ENCODE peak calls at places on chromosomes 5 and 9, in nine cellular contexts. O is NCI-H526 treated with DMSO at 0.1 percent for 48 hours, K is fibroblast of mammary gland, I is NCI-H510A, L is dermis microvascular lymphatic vessel endothelial cell, Q is activated T-cell treated with anti-CD3 and anti-CD28 coated beads for 1 hour, S is H7, C is AG04450, U is spleen. X is an unnamed sample.
A peak's percentile ranks its signal among the peaks of the same experiment; 100 is the strongest.

GRCh38 chr5:40578501-40579451 is 100.9 kb upstream of the PTGER4 start:
- DNase-seq in O (no peak), K (peak; percentile 38), I (no peak), L (no peak), Q (no peak), S (no peak), C (no peak), U (no peak), X (no peak)

GRCh38 chr9:110006657-110007056 is 201.3 kb downstream of the C9orf152 start:
- DNase-seq in O (no peak), K (no peak), I (no peak), L (no peak), Q (no peak), S (peak; percentile 37), C (no peak), U (no peak), X (no peak)

GRCh38 chr5:181189363-181189961 is 15.5 kb downstream of the TRIM7 start:
- DNase-seq in O (no peak), K (peak; percentile 36), I (no peak), L (no peak), Q (no peak), S (peak; percentile 63), C (no peak), U (peak; percentile 89), X (no peak)

GRCh38 chr9:136138566-136138965 is 19.9 kb upstream of the TMEM250 start:
- DNase-seq in O (no peak), K (peak; percentile 21), I (no peak), L (no peak), Q (peak; percentile 25), S (peak; percentile 95), C (no peak), U (no peak), X (no peak)

GRCh38 chr9:5715548-5716127 is 86.7 kb downstream of the RIC1 start:
- DNase-seq in O (no peak), K (no peak), I (no peak), L (no peak), Q (no peak), S (no peak), C (no peak), U (no peak), X (no peak)

GRCh38 chr9:116279230-116279629 is 125.6 kb downstream of the PAPPA start:
- DNase-seq in O (no peak), K (no peak), I (no peak), L (no peak), Q (no peak), S (peak; percentile 50), C (no peak), U (no peak), X (no peak)

GRCh38 chr9:129175825-129176633 is 2.0 kb downstream of the IER5L start:
- DNase-seq in O (peak; percentile 70), K (peak; percentile 87), I (peak; percentile 80), L (peak; percentile 31), Q (no peak), S (peak; percentile 95), C (peak; percentile 79), U (peak; percentile 91), X (peak; percentile 68)

GRCh38 chr5:81783401-81783800 is 32.5 kb upstream of the SSBP2 start:
- DNase-seq in O (no peak), K (no peak), I (no peak), L (no peak), Q (no peak), S (no peak), C (no peak), U (no peak), X (no peak)

GRCh38 chr5:133387091-133387490 is 225.2 kb downstream of the FSTL4 start:
- DNase-seq in O (no peak), K (no peak), I (no peak), L (no peak), Q (no peak), S (no peak), C (no peak), U (no peak), X (no peak)

GRCh38 chr9:125153712-125154367 is 10.5 kb upstream of the SCAI start:
- DNase-seq in O (no peak), K (no peak), I (no peak), L (no peak), Q (no peak), S (no peak), C (no peak), U (no peak), X (no peak)

GRCh38 chr5:139133237-139133636 is 64.9 kb downstream of the SIL1 start:
- DNase-seq in O (no peak), K (no peak), I (no peak), L (no peak), Q (no peak), S (no peak), C (no peak), U (no peak), X (no peak)

GRCh38 chr5:69007726-69008368 is 86.0 kb upstream of the SLC30A5 start:
- DNase-seq in O (peak; percentile 16), K (peak; percentile 57), I (no peak), L (no peak), Q (peak; percentile 55), S (peak; percentile 66), C (no peak), U (peak; percentile 84), X (no peak)

GRCh38 chr9:116155700-116156045 is 2.1 kb downstream of the PAPPA start:
- DNase-seq in O (no peak), K (peak; percentile 71), I (no peak), L (no peak), Q (no peak), S (peak; percentile 34), C (no peak), U (no peak), X (no peak)

GRCh38 chr5:5304361-5305035 is 118.0 kb upstream of the ICE1 start:
- DNase-seq in O (no peak), K (no peak), I (no peak), L (no peak), Q (no peak), S (no peak), C (no peak), U (no peak), X (no peak)

GRCh38 chr5:11528720-11529119 is 375.5 kb downstream of the CTNND2 start:
- DNase-seq in O (no peak), K (no peak), I (no peak), L (no peak), Q (no peak), S (no peak), C (no peak), U (no peak), X (no peak)

GRCh38 chr9:98455957-98456621 is 200.6 kb upstream of the TBC1D2 start:
- DNase-seq in O (no peak), K (peak; percentile 71), I (no peak), L (no peak), Q (no peak), S (no peak), C (peak; percentile 21), U (no peak), X (no peak)

GRCh38 chr5:55226027-55226933 is 835 bp downstream of the MCIDAS start:
- DNase-seq in O (peak; percentile 15), K (peak; percentile 45), I (no peak), L (no peak), Q (no peak), S (peak; percentile 92), C (no peak), U (peak; percentile 77), X (peak; percentile 55)

GRCh38 chr9:83167126-83167525 is 104.2 kb upstream of the RASEF start:
- DNase-seq in O (no peak), K (no peak), I (no peak), L (no peak), Q (no peak), S (no peak), C (no peak), U (no peak), X (no peak)

GRCh38 chr9:78899006-78899405 is 602.1 kb downstream of the PSAT1 start:
- DNase-seq in O (no peak), K (no peak), I (no peak), L (no peak), Q (no peak), S (no peak), C (no peak), U (no peak), X (no peak)

GRCh38 chr5:36756848-36757247 is 119.7 kb upstream of the NIPBL start:
- DNase-seq in O (no peak), K (no peak), I (no peak), L (no peak), Q (no peak), S (no peak), C (no peak), U (no peak), X (no peak)

X was measured in HS-5.